ENCODE peak calls at places on chromosomes 5 and 9, in seven cellular contexts. R, C, Y, G, K, E and W are unnamed samples.

GRCh38 chr5:133869675-133869978 is 98.8 kb downstream of the C5orf15 start:
- DNase-seq in R (no peak), C (no peak), Y (no peak), G (no peak), K (no peak), E (no peak), W (no peak)

GRCh38 chr5:163362806-163363788 is 74.3 kb upstream of the CCNG1 start:
- DNase-seq in R (no peak), C (no peak), Y (peak), G (no peak), K (no peak), E (no peak), W (no peak)

GRCh38 chr5:94218374-94218773 is 400.0 kb downstream of the KIAA0825 start:
- DNase-seq in R (no peak), C (peak), Y (peak), G (peak), K (no peak), E (peak), W (peak)

GRCh38 chr5:7745882-7746735 is 104.8 kb downstream of the CFAP90 start:
- DNase-seq in R (peak), C (peak), Y (peak), G (peak), K (peak), E (peak), W (peak)

GRCh38 chr5:132176543-132176945 is 51.1 kb downstream of the P4HA2 start:
- DNase-seq in R (no peak), C (no peak), Y (no peak), G (no peak), K (peak), E (no peak), W (no peak)

GRCh38 chr9:26129216-26129615 is 451.0 kb upstream of the TUSC1 start:
- DNase-seq in R (no peak), C (no peak), Y (no peak), G (peak), K (no peak), E (no peak), W (peak)

GRCh38 chr5:24539625-24540024 is 105.2 kb downstream of the CDH10 start:
- DNase-seq in R (no peak), C (no peak), Y (no peak), G (no peak), K (no peak), E (no peak), W (no peak)

GRCh38 chr5:170484459-170484831 is 19.4 kb upstream of the KCNIP1 start:
- DNase-seq in R (no peak), C (no peak), Y (no peak), G (no peak), K (no peak), E (no peak), W (no peak)

GRCh38 chr5:157718529-157718928 is 12.7 kb upstream of the THG1L start:
- DNase-seq in R (no peak), C (peak), Y (peak), G (peak), K (peak), E (peak), W (peak)

GRCh38 chr9:132260846-132261245 is 93.9 kb downstream of the SETX start:
- DNase-seq in R (no peak), C (no peak), Y (no peak), G (no peak), K (no peak), E (no peak), W (no peak)

GRCh38 chr5:90479611-90480385 is 5.1 kb downstream of the POLR3G start:
- DNase-seq in R (no peak), C (peak), Y (peak), G (no peak), K (no peak), E (no peak), W (peak)

GRCh38 chr9:123562844-123563346 is 206.9 kb downstream of the CRB2 start:
- DNase-seq in R (no peak), C (peak), Y (peak), G (peak), K (peak), E (peak), W (peak)

GRCh38 chr5:58135571-58136335 is 324.1 kb downstream of the PLK2 start:
- DNase-seq in R (no peak), C (peak), Y (peak), G (peak), K (no peak), E (no peak), W (peak)

GRCh38 chr9:68704804-68705635 is at the start of gene PIP5K1B:
- DNase-seq in R (no peak), C (peak), Y (peak), G (peak), K (peak), E (peak), W (peak)

GRCh38 chr5:181223041-181223728 is at the start of gene TRIM41:
- DNase-seq in R (peak), C (peak), Y (peak), G (peak), K (peak), E (peak), W (peak)

GRCh38 chr9:114497220-114497619 is 8.1 kb downstream of the WHRN start:
- DNase-seq in R (no peak), C (no peak), Y (no peak), G (no peak), K (no peak), E (peak), W (peak)

GRCh38 chr5:55360190-55360589 is 52.4 kb downstream of the MTREX start:
- DNase-seq in R (no peak), C (peak), Y (peak), G (no peak), K (no peak), E (no peak), W (peak)

GRCh38 chr5:71865202-71865601 is 146.1 kb downstream of the CARTPT start:
- DNase-seq in R (no peak), C (peak), Y (peak), G (peak), K (no peak), E (peak), W (peak)

GRCh38 chr5:126079266-126079665 is 343.9 kb upstream of the GRAMD2B start:
- DNase-seq in R (no peak), C (no peak), Y (no peak), G (no peak), K (no peak), E (no peak), W (no peak)

GRCh38 chr5:134555889-134556311 is 30.4 kb downstream of the JADE2 start:
- DNase-seq in R (peak), C (peak), Y (peak), G (peak), K (peak), E (no peak), W (peak)

GRCh38 chr9:103407260-103407659 is 412.1 kb downstream of the CYLC2 start:
- DNase-seq in R (no peak), C (no peak), Y (no peak), G (no peak), K (peak), E (no peak), W (no peak)

GRCh38 chr9:34551751-34552605 is 29.2 kb upstream of the ENHO start:
- DNase-seq in R (no peak), C (no peak), Y (no peak), G (no peak), K (no peak), E (no peak), W (no peak)

GRCh38 chr5:172276214-172276613 is 7.3 kb downstream of the UBTD2 start:
- DNase-seq in R (no peak), C (peak), Y (no peak), G (peak), K (no peak), E (no peak), W (peak)

GRCh38 chr9:83978992-83979811 is 813 bp downstream of the HNRNPK start:
- DNase-seq in R (peak), C (peak), Y (peak), G (peak), K (peak), E (peak), W (peak)

GRCh38 chr9:36137392-36138004 is 965 bp downstream of the GLIPR2 start:
- DNase-seq in R (no peak), C (no peak), Y (no peak), G (no peak), K (no peak), E (no peak), W (peak)

GRCh38 chr9:94782367-94783120 is 56.0 kb downstream of the AOPEP start:
- DNase-seq in R (no peak), C (peak), Y (peak), G (no peak), K (no peak), E (peak), W (peak)

GRCh38 chr5:158614951-158615350 is 484.8 kb downstream of the EBF1 start:
- DNase-seq in R (no peak), C (no peak), Y (no peak), G (no peak), K (no peak), E (no peak), W (peak)

GRCh38 chr5:59711316-59711715 is 182.2 kb downstream of the PDE4D start:
- DNase-seq in R (no peak), C (no peak), Y (peak), G (no peak), K (no peak), E (no peak), W (peak)

GRCh38 chr5:175521313-175521833 is 43.0 kb downstream of the SFXN1 start:
- DNase-seq in R (peak), C (no peak), Y (no peak), G (no peak), K (peak), E (no peak), W (no peak)

GRCh38 chr9:100229136-100229535 is 123.6 kb downstream of the TEX10 start:
- DNase-seq in R (no peak), C (no peak), Y (no peak), G (no peak), K (no peak), E (no peak), W (no peak)

GRCh38 chr5:176692326-176692725 is 45.0 kb downstream of the TSPAN17 start:
- DNase-seq in R (no peak), C (no peak), Y (no peak), G (no peak), K (no peak), E (no peak), W (no peak)

GRCh38 chr5:42810905-42811590 is 644 bp downstream of the SELENOP start:
- DNase-seq in R (no peak), C (no peak), Y (no peak), G (no peak), K (no peak), E (no peak), W (no peak)
- H3K4me3 ChIP-seq in R (no peak), C (no peak), Y (no peak), G (no peak), K (no peak), E (peak), W (peak)

DNA sequence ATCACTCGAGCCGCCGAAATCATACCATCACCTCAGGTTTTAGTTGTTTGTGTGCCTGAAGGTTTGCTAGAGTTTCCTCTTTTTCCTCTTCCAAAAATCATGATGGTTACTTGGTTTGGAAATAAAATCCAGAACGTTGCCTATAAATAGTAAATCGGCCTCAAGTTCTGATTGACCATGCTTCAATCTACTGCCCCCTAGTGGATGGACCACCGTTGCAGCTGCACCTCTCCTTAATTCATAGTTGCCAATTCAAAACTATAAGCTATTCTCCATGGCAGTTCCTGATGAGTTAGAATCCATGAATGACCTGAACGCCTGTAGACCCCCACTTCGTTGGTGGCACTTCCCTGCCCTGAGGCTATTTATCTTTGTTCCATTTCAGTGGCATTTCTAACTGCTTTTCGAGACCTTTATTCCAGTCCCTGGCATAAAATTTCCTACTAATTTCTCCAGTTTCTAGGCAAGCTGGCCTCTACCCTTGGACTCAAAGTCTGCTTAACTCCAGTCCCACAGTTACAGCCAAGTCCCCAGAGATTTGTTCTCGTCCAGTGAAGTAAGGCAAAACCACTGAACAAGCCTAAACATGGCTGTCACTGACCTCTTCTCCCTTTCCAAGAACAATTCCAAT is 422.6 kb downstream of the EFNA5 start:
- DNase-seq in R (no peak), C (peak), Y (no peak), G (peak), K (peak), E (peak), W (peak)
- TF ChIP-seq CTCF in R (no peak), C (peak), Y (peak), G (peak), K (peak), E (peak), W (peak)

DNA sequence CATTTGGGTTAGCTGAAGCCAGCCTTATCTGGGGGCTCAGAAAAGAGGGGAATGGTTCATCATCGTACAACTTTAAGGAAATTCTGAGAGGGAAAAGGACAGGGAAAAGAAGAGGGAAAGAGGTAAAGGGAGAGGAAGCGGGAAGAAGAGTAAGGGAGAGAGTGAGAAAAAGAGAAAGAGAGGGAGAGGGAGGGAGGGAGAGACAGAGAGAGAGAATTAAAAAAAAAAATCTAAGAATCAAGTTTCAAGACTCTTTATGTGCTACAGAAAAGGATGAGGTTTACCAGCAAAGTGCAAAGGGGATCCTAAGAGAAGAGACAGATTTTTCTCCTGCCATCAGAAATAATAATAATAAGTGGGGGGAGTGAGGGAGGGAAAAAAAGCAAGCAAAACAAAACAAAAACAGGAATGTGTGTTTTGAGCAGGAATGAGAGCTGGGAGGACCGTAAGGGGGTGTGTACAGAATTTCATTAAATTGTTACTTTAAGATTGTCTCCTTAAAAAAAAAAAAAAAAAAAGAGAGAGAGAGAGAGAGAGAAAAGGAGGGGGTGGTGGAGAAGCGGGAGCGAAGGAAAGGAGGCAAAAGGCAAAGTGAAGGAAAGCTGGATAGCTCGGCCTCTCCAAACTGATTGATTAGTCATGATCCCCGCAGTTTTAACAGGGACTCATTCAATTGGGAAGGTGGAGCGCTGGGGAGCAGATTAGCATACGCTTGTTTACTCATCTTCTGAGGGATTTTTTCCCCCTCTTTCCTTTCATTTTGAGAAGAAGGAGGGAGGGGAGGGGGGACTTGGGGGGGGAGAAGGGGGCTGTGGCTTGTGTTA is 438 bp upstream of the PAPPA start:
- DNase-seq in R (no peak), C (peak), Y (peak), G (peak), K (no peak), E (no peak), W (peak)
- H3K4me3 ChIP-seq in R (no peak), C (no peak), Y (no peak), G (peak), K (no peak), E (peak), W (peak)

DNA sequence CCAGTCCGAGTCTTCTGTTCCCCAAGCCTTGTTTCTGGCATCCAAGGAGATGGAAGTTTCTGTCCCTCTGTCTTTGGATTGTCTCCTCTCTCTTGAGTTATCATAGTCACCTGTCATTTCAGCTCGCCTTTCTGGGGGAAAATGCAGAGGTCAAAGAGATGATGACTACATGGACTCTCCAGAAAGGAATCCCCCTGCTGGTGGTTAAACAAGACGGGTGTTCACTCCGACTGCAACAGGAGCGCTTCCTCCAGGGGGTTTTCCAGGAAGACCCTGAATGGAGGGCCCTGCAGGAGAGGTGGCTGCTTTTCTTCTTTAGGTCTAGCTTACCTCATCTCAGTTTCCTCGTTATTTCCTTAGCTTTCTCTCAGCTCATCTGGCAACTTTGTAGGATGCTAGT is 25.1 kb downstream of the ERAP2 start:
- DNase-seq in R (no peak), C (no peak), Y (no peak), G (no peak), K (no peak), E (no peak), W (no peak)
- TF ChIP-seq CTCF in R (no peak), C (no peak), Y (no peak), G (peak), K (no peak), E (no peak), W (no peak)

GRCh38 chr9:91211414-91211813 is 150.3 kb downstream of the AUH start:
- DNase-seq in R (no peak), C (no peak), Y (no peak), G (no peak), K (no peak), E (no peak), W (no peak)

GRCh38 chr9:91210318-91210717 is 151.4 kb downstream of the AUH start:
- DNase-seq in R (no peak), C (no peak), Y (no peak), G (no peak), K (no peak), E (no peak), W (no peak)

GRCh38 chr9:91207481-91207888 is 154.2 kb downstream of the AUH start:
- DNase-seq in R (no peak), C (no peak), Y (peak), G (peak), K (no peak), E (no peak), W (no peak)

GRCh38 chr9:91208837-91209236 is 152.9 kb downstream of the AUH start:
- DNase-seq in R (no peak), C (no peak), Y (no peak), G (no peak), K (no peak), E (no peak), W (no peak)

DNA sequence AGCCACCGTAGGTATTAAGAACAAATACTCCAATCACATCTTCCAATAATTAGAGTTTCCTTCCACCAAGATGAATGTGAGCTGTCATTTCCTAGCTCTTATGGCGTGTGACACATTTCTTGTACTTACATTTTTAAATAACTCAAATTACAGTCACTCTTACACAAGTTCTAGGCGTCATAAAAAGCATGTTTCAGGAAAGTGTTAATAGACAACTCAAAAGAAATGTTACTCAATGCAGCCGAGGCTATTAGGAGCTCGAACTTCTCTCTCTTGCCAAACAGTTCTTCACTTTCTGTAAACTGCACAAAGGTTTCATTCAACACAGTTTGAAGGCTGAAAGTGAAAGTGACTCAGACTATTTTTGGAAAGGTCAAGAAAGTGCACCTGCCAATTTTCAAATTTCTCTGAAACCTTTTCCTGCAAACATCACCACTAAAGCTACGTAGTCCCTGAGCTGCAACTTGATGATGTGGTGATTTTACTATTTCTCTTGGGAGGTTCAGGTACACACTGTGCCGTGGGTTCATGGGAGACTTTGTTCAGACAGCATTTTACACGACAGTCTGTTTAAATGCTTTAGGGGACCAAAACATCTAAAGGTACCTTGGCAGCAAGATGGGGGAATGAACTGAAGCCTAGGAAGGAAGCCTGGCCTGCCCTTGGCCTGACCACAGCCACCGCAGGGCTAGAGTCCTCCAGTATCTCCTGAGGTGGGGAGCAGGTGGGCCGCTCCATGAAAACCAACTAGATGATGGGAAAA is 153.6 kb downstream of the AUH start:
- DNase-seq in R (no peak), C (peak), Y (peak), G (no peak), K (peak), E (no peak), W (peak)
- H3K4me3 ChIP-seq in R (no peak), C (no peak), Y (no peak), G (no peak), K (no peak), E (no peak), W (peak)

DNA sequence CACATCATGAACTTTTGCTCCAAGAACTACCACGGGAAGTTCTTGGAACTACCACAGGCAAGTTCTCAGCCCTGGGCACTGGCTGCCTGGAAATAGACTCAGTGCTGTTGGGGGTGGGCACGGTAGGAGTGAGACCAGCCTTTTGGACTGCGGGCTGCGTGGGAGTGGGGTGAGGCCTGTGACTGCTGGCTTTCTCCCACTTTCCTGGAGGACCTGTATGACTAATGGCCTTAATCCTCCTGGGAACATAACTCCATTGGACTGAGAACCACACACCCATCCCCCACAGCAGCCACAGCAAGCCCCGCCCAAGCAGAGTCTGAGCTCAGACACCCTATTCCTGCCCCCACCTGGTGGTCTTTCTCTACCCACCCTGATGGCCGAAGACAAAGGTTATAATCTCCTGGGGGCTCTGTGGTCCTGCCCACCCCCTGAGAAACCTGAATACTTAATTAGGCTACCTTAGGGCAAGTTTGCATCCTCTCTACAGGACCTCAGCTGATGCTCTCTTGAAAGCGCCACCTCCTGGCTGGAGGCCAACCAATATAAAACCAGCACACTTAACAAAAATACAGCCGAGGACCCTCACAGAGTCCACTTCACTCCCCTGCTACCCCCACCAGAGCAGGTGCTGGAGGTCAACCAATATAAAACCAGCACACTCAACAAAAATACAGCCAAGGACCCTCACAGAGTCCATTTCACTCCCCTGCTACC is 112.6 kb downstream of the CACNA1B start:
- DNase-seq in R (no peak), C (no peak), Y (no peak), G (no peak), K (no peak), E (no peak), W (no peak)
- TF ChIP-seq CTCF in R (no peak), C (no peak), Y (no peak), G (no peak), K (no peak), E (no peak), W (no peak)